ENCODE peak calls at places on chromosomes 16 and 17, in four cellular contexts. M is transverse colon; J is esophagus squamous epithelium; U is CD8-positive, alpha-beta T cell. D is an unnamed sample.
A peak's percentile ranks its signal among the peaks of the same experiment; 100 is the strongest.

GRCh38 chr16:57023541-57024249 is 34.3 kb downstream of the NLRC5 start:
- DNase-seq in U (peak; percentile 89), J (no peak), M (no peak), D (no peak)

GRCh38 chr16:67959520-67959919 is 8.9 kb downstream of the SLC12A4 start:
- DNase-seq in J (no peak), U (no peak), M (peak; percentile 36), D (no peak)

GRCh38 chr17:44272321-44272951 is 4.5 kb upstream of the SLC4A1 start:
- DNase-seq in U (no peak), M (no peak), J (no peak), D (no peak)

GRCh38 chr17:79791354-79792123 is 5.3 kb downstream of the CBX8 start:
- DNase-seq in M (no peak), J (no peak), U (no peak), D (no peak)

GRCh38 chr16:80971814-80972213 is 34.9 kb downstream of the CMC2 start:
- DNase-seq in U (no peak), M (no peak), J (no peak), D (no peak)

GRCh38 chr16:71723537-71724319 is 773 bp downstream of the PHLPP2 start:
- DNase-seq in M (peak; percentile 85), U (peak; percentile 87), J (no peak), D (peak; percentile 57)

GRCh38 chr17:80316927-80317705 is 56.5 kb downstream of the RNF213 start:
- DNase-seq in M (no peak), U (no peak), J (no peak), D (no peak)

GRCh38 chr17:17025621-17026020 is 16.6 kb upstream of the MPRIP start:
- DNase-seq in M (no peak), U (no peak), J (no peak), D (no peak)

GRCh38 chr16:54867302-54867832 is 63.3 kb upstream of the IRX5 start:
- DNase-seq in U (no peak), M (no peak), J (no peak), D (no peak)

GRCh38 chr16:24493859-24494258 is 45.5 kb upstream of the RBBP6 start:
- DNase-seq in M (no peak), J (no peak), U (no peak), D (peak; percentile 76)

GRCh38 chr17:19645608-19646250 is 2.8 kb upstream of the ALDH3A2 start:
- DNase-seq in M (peak; percentile 70), U (peak; percentile 38), J (no peak), D (no peak)

GRCh38 chr16:88566158-88566557 is 4.0 kb upstream of the ZC3H18 start:
- DNase-seq in M (no peak), U (no peak), J (no peak), D (peak; percentile 49)

GRCh38 chr17:77317091-77317519 is 176.3 kb downstream of the SEC14L1 start:
- DNase-seq in M (peak; percentile 6), U (no peak), J (no peak), D (no peak)

GRCh38 chr17:47687328-47687690 is 6.7 kb upstream of the TBKBP1 start:
- DNase-seq in J (no peak), U (no peak), M (no peak), D (no peak)

GRCh38 chr17:81512984-81513668 is 527 bp upstream of the ACTG1 start:
- DNase-seq in J (no peak), M (peak; percentile 80), U (peak; percentile 65), D (peak; percentile 69)

GRCh38 chr16:51834131-51834530 is 683.1 kb upstream of the SALL1 start:
- DNase-seq in J (no peak), M (no peak), U (no peak), D (no peak)

GRCh38 chr17:77089118-77089477 is 51.7 kb upstream of the SEC14L1 start:
- DNase-seq in J (no peak), U (no peak), M (no peak), D (no peak)

GRCh38 chr17:5879424-5879823 is 190.8 kb upstream of the WSCD1 start:
- DNase-seq in J (no peak), U (no peak), M (no peak), D (no peak)

GRCh38 chr17:54544239-54544638 is 356.4 kb upstream of the TOM1L1 start:
- DNase-seq in U (no peak), J (no peak), M (no peak), D (no peak)

GRCh38 chr17:42146911-42147607 is 7.7 kb downstream of the RAB5C start:
- DNase-seq in M (no peak), J (no peak), U (no peak), D (no peak)

GRCh38 chr17:9973689-9974459 is 68.8 kb upstream of the RCVRN start:
- DNase-seq in U (no peak), M (no peak), J (no peak), D (no peak)

GRCh38 chr16:80273635-80274538 is 266.9 kb upstream of the DYNLRB2 start:
- DNase-seq in M (no peak), U (no peak), J (no peak), D (peak; percentile 79)

GRCh38 chr16:87723224-87723619 is 42.6 kb downstream of the KLHDC4 start:
- DNase-seq in M (peak; percentile 34), J (no peak), U (no peak), D (peak; percentile 57)

GRCh38 chr16:3578610-3579551 is 1.7 kb upstream of the NLRC3 start:
- DNase-seq in M (peak; percentile 62), U (peak; percentile 62), J (no peak), D (no peak)

GRCh38 chr17:7043544-7044268 is at the start of gene SLC16A11:
- DNase-seq in M (peak; percentile 58), J (no peak), U (peak; percentile 40), D (no peak)

GRCh38 chr16:88939814-88940195 is 37.2 kb downstream of the CBFA2T3 start:
- DNase-seq in U (peak; percentile 16), M (no peak), J (no peak), D (no peak)

GRCh38 chr16:72083778-72084404 is 9.5 kb downstream of the TXNL4B start:
- DNase-seq in J (no peak), U (no peak), M (no peak), D (no peak)

GRCh38 chr17:6456321-6456720 is 12.1 kb downstream of the PIMREG start:
- DNase-seq in U (no peak), J (no peak), M (no peak), D (no peak)

GRCh38 chr17:57750109-57750845 is 5.2 kb upstream of the CCDC182 start:
- DNase-seq in M (no peak), J (no peak), U (no peak), D (no peak)

GRCh38 chr17:18190629-18191028 is 7.0 kb downstream of the ALKBH5 start:
- DNase-seq in J (no peak), M (no peak), U (no peak), D (no peak)

GRCh38 chr17:18194804-18195203 is 11.2 kb downstream of the ALKBH5 start:
- DNase-seq in M (no peak), J (no peak), U (no peak), D (no peak)

GRCh38 chr17:18194394-18194793 is 10.8 kb downstream of the ALKBH5 start:
- DNase-seq in M (no peak), J (no peak), U (no peak), D (no peak)

GRCh38 chr17:18191071-18191667 is 7.5 kb downstream of the ALKBH5 start:
- DNase-seq in M (no peak), J (no peak), U (no peak), D (no peak)

GRCh38 chr17:18191967-18192366 is 8.3 kb downstream of the ALKBH5 start:
- DNase-seq in M (no peak), U (no peak), J (no peak), D (no peak)
- TF ChIP-seq CTCF in M (no peak), U (peak; percentile 23), J (no peak), D (peak; percentile 29)

GRCh38 chr16:85363427-85363826 is 249.7 kb upstream of the GSE1 start:
- DNase-seq in U (no peak), M (no peak), J (no peak), D (no peak)
- TF ChIP-seq CTCF in U (no peak), M (no peak), J (no peak), D (no peak)

GRCh38 chr16:58198022-58198683 is at the start of gene CSNK2A2:
- DNase-seq in U (peak; percentile 67), J (no peak), M (peak; percentile 78), D (peak; percentile 59)
- TF ChIP-seq CTCF in U (no peak), J (no peak), M (no peak), D (peak; percentile 31)

GRCh38 chr17:49506282-49506681 is 11.2 kb downstream of the NGFR start:
- DNase-seq in J (no peak), M (no peak), U (no peak), D (no peak)
- TF ChIP-seq CTCF in J (no peak), M (no peak), U (no peak), D (no peak)

GRCh38 chr17:12667299-12667958 is 1.7 kb downstream of the MYOCD start:
- DNase-seq in M (peak; percentile 20), J (no peak), U (no peak), D (no peak)
- TF ChIP-seq CTCF in M (peak; percentile 38), J (peak; percentile 18), U (no peak), D (no peak)

GRCh38 chr16:17423195-17423594 is 47.6 kb downstream of the XYLT1 start:
- DNase-seq in J (no peak), M (no peak), U (no peak), D (no peak)
- TF ChIP-seq CTCF in J (no peak), M (no peak), U (no peak), D (no peak)